ENCODE peak calls at places on chromosomes 1 and 21, in five cellular contexts. W, D, K, F and P are unnamed samples.

GRCh38 chr21:28627691-28628090 is 365.0 kb downstream of the LTN1 start:
- DNase-seq in K (no peak), F (no peak), W (no peak), D (no peak), P (no peak)

GRCh38 chr1:21457654-21458053 is 17.7 kb downstream of the NBPF3 start:
- DNase-seq in F (no peak), K (no peak), W (no peak), D (no peak), P (no peak)

GRCh38 chr1:243325305-243325890 is 69.6 kb downstream of the SDCCAG8 start:
- DNase-seq in W (peak), F (peak), D (peak), K (no peak), P (peak)

GRCh38 chr1:162081316-162081715 is 11.8 kb downstream of the NOS1AP start:
- DNase-seq in F (no peak), D (peak), K (no peak), W (no peak), P (no peak)

GRCh38 chr21:34335316-34335715 is 28.5 kb upstream of the KCNE2 start:
- DNase-seq in F (no peak), K (no peak), D (no peak), W (no peak), P (no peak)

GRCh38 chr1:98018074-98018473 is 97.2 kb upstream of the DPYD start:
- DNase-seq in D (no peak), W (no peak), F (no peak), K (no peak), P (no peak)

GRCh38 chr1:145740269-145740668 is 21.0 kb downstream of the CD160 start:
- DNase-seq in D (no peak), W (no peak), F (peak), K (no peak), P (no peak)

GRCh38 chr1:180773210-180773865 is 139.4 kb upstream of the KIAA1614 start:
- DNase-seq in K (no peak), W (no peak), D (no peak), F (no peak), P (no peak)

GRCh38 chr21:34276711-34277425 is 86.9 kb upstream of the KCNE2 start:
- DNase-seq in F (no peak), K (peak), W (no peak), D (no peak), P (no peak)

GRCh38 chr1:117612517-117613248 is 6.8 kb downstream of the TENT5C start:
- DNase-seq in K (no peak), F (peak), W (peak), D (no peak), P (no peak)

GRCh38 chr1:230827081-230827681 is 41.1 kb downstream of the C1orf198 start:
- DNase-seq in K (no peak), W (no peak), F (no peak), D (peak), P (no peak)

GRCh38 chr1:116777831-116778830 is 23.9 kb downstream of the CD2 start:
- DNase-seq in F (no peak), K (no peak), D (peak), W (no peak), P (peak)

GRCh38 chr1:17866451-17867029 is 111.4 kb downstream of the ACTL8 start:
- DNase-seq in K (no peak), W (no peak), D (no peak), F (peak), P (no peak)

GRCh38 chr1:147541672-147542548 is 609 bp downstream of the BCL9 start:
- DNase-seq in W (no peak), F (no peak), D (no peak), K (no peak), P (peak)

GRCh38 chr1:51304360-51304759 is 26.0 kb downstream of the TTC39A start:
- DNase-seq in K (no peak), F (no peak), D (no peak), W (no peak), P (no peak)
- TF ChIP-seq REST in K (no peak), F (no peak), D (no peak), W (no peak), P (no peak)

GRCh38 chr1:169548312-169548711 is 38.0 kb downstream of the F5 start:
- DNase-seq in W (no peak), D (no peak), F (no peak), K (no peak), P (no peak)

GRCh38 chr1:169545472-169545871 is 40.8 kb downstream of the F5 start:
- DNase-seq in F (no peak), W (no peak), K (no peak), D (no peak), P (no peak)

GRCh38 chr1:169550294-169550693 is 36.0 kb downstream of the F5 start:
- DNase-seq in K (no peak), F (peak), D (peak), W (peak), P (peak)

DNA sequence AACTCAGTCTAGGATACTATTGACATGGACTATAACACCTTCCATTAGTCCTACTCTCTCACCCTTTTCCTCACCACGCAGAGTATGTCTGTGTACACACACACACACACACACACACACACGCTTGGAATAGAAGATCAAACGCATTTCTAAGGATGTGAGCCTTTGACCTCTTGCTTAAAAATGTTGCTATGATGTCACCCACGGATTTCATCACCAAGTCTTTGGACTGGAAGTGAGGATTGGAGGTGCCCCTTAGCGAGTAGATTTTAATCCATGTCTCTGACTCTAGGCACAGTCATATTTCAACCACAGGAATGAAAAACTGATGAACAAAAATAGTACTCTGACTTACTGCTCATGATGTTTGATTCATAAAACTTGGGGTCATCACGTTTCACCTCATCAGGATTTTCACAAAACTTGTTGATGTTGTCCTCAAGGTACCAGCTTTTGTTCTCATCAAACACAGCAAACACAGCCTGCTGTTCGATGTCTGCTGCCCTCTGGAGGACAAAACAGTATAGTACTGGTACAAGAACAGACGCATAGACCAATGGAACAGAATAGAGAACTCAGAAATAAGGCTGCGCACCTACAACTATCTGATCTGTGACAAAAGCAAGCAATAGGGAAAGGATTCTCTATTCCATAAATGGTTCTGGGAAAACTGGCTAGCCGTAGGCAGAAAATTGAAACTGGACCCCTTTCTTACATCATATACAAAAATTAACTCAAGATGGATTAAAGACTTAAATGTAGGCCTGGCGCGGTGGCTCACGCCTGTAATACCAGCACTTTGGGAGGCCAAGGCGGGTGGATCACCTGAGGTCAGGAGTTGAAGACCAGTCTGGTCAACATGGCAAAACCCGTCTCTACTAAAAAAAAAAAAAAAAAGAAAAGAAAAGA is 39.9 kb downstream of the F5 start:
- DNase-seq in W (peak), K (peak), D (peak), F (peak), P (peak)
- TF ChIP-seq JUNB in W (no peak), K (no peak), D (no peak), F (no peak), P (no peak)

GRCh38 chr1:39386997-39387396 is 104.4 kb upstream of the BMP8A start:
- DNase-seq in W (no peak), F (no peak), K (no peak), D (no peak), P (no peak)

GRCh38 chr1:39392851-39393573 is 98.4 kb upstream of the BMP8A start:
- DNase-seq in F (no peak), D (no peak), W (no peak), K (no peak), P (no peak)

GRCh38 chr1:39391741-39392679 is 99.4 kb upstream of the BMP8A start:
- DNase-seq in K (no peak), D (peak), W (peak), F (peak), P (peak)

GRCh38 chr1:39385067-39385988 is 106.1 kb upstream of the BMP8A start:
- DNase-seq in D (no peak), F (no peak), K (no peak), W (peak), P (no peak)

DNA sequence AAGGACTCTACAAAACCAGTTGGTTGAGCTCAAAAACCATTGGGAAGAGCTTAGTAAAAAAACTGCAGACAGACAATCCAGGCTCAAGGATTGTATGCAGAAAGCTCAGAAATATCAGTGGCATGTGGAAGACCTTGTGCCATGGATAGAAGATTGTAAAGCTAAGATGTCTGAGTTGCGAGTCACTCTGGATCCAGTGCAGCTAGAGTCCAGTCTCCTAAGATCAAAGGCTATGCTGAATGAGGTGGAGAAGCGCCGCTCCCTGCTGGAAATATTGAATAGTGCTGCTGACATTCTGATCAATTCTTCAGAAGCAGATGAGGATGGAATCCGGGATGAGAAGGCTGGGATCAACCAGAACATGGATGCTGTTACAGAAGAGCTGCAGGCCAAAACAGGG is 104.0 kb upstream of the BMP8A start:
- DNase-seq in W (peak), F (peak), D (peak), K (no peak), P (no peak)
- TF ChIP-seq CTCF in W (peak), F (peak), D (peak), K (peak), P (peak)

GRCh38 chr1:89457046-89457445 is 67.6 kb upstream of the LRRC8B start:
- DNase-seq in D (no peak), F (no peak), K (no peak), W (no peak), P (peak)
- TF ChIP-seq REST in D (no peak), F (no peak), K (no peak), W (no peak), P (no peak)

GRCh38 chr1:235215453-235215852 is 54.4 kb upstream of the RBM34 start:
- DNase-seq in K (no peak), W (no peak), D (no peak), F (no peak), P (no peak)

DNA sequence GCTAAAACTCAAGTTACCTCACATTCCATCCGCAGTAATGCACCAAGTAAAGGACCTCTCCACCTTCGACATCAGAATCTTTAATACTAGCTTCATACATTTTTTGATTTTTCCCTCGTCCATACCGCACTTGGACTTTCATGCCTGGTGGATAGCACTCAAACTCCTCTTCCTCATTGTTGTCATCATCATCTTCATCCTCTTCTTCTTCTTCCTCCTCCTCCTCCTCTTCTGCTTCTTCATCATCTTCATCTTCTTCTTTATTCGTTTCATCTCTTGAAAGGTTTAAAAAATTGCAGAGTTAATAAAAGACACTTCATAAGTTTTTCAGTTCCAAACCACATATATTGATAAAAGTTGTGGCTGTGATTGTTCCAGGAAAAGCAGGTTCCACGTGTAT is 52.7 kb upstream of the RBM34 start:
- DNase-seq in K (no peak), D (no peak), F (no peak), W (no peak), P (no peak)
- TF ChIP-seq JUNB in K (no peak), D (no peak), F (no peak), W (no peak), P (no peak)

GRCh38 chr1:32127780-32128179 is 19.9 kb downstream of the KPNA6 start:
- DNase-seq in W (peak), D (no peak), F (no peak), K (no peak), P (peak)
- TF ChIP-seq CTCF in W (peak), D (no peak), F (no peak), K (no peak), P (no peak)

GRCh38 chr1:40770296-40771070 is 13.1 kb upstream of the KCNQ4 start:
- DNase-seq in K (no peak), W (no peak), F (no peak), D (no peak), P (peak)
- TF ChIP-seq REST in K (no peak), W (no peak), F (no peak), D (no peak), P (no peak)

DNA sequence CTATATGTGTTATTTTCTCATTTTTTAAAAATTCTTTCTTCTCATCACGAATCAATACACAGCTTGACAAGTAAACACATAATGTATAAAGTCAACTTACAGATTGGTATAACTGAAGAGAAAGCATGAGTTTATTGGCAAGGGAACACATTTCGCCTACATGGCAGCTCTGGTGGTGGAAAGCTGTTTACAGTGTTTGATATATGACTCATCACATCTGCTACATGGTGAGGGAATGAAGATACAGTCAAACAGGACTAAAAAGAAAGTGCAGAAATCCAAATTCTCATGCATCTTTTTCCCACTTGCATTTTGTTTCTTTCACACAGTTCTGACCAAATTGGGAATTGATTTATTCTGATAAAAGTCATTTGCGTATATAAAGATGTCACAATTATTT is 122.2 kb upstream of the ADGRL4 start:
- DNase-seq in K (no peak), W (no peak), F (peak), D (no peak), P (no peak)
- TF ChIP-seq JUNB in K (no peak), W (no peak), F (peak), D (no peak), P (no peak)

DNA sequence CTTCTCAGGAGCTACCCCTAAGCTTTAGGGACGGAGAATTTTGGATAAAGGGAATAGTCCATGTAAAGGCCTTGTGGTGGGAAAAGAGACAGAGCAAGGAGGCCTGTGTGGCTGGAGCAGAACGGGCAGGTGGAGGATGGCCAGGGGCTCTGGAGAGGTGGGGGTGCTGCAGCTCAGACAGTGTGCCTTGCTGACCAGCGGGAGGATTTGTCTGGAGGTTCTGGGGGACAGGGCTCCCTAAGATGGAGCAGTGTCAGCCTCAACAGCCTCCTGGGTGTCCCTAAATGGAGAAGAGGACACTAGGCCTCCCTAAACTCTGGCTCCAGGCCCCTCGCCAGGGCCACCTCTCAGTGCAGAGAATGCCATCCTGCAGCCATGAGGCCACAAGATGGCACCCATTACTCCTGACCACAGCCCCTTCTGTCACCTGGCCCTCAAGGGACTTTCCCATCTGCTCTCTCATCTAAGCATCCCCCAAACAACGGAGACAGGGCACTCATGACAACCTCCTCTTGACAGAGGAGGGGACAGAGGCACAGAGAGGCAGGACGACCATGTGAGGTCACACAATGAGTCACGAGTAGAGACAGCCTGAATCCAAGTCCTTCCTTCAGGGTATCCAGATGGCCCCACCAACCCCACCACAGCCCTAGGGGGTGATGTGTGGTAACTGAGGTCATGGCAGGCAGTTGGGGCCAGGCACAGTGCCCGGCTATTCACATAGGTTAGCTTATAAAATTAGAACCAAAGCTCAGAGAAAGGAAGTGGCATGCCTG is 94.7 kb downstream of the DMRTB1 start:
- DNase-seq in K (no peak), D (no peak), F (no peak), W (no peak), P (no peak)
- TF ChIP-seq CTCF in K (no peak), D (no peak), F (no peak), W (no peak), P (no peak)